ENCODE peak calls at places on chromosomes 4 and X, in eight cellular contexts. One of them, this sample, is unnamed.

GRCh38 chrX:2484721-2485459 is 15.9 kb downstream of the DHRSX start:
- DNase-seq in activated naive CD4-positive, alpha-beta T cell treated with anti-CD3 and anti-CD28 coated beads, Interleukin-2, amount 10 ng/mL, durations not matched to agents 7 days and 5 days: no peak
- DNase-seq in activated gamma-delta T cell treated with Interleukin-2 at 50 U/mL for 16 hours: no peak
- DNase-seq in SW480: no peak
- DNase-seq in nucleus accumbens: no peak
- DNase-seq in GM06990: no peak
- DNase-seq in RPMI8226: no peak
- DNase-seq in HuH-7.5: no peak
- DNase-seq in this sample: no peak

GRCh38 chr4:27148211-27148895 is 287.7 kb downstream of the STIM2 start:
- DNase-seq in nucleus accumbens: no peak
- DNase-seq in HuH-7.5: no peak
- DNase-seq in SW480: no peak
- DNase-seq in activated naive CD4-positive, alpha-beta T cell treated with anti-CD3 and anti-CD28 coated beads, Interleukin-2, amount 10 ng/mL, durations not matched to agents 7 days and 5 days: no peak
- DNase-seq in activated gamma-delta T cell treated with Interleukin-2 at 50 U/mL for 16 hours: no peak
- DNase-seq in GM06990: no peak
- DNase-seq in RPMI8226: no peak
- DNase-seq in this sample: no peak

GRCh38 chrX:40098264-40099045 is 697 bp upstream of the BCOR start:
- DNase-seq in activated gamma-delta T cell treated with Interleukin-2 at 50 U/mL for 16 hours: peak
- DNase-seq in GM06990: peak
- DNase-seq in RPMI8226: peak
- DNase-seq in nucleus accumbens: no peak
- DNase-seq in SW480: peak
- DNase-seq in activated naive CD4-positive, alpha-beta T cell treated with anti-CD3 and anti-CD28 coated beads, Interleukin-2, amount 10 ng/mL, durations not matched to agents 7 days and 5 days: peak
- DNase-seq in HuH-7.5: no peak
- DNase-seq in this sample: peak

GRCh38 chr4:74503580-74503979 is 58.6 kb downstream of the AREG start:
- DNase-seq in GM06990: no peak
- DNase-seq in RPMI8226: no peak
- DNase-seq in HuH-7.5: no peak
- DNase-seq in SW480: peak
- DNase-seq in activated gamma-delta T cell treated with Interleukin-2 at 50 U/mL for 16 hours: no peak
- DNase-seq in nucleus accumbens: no peak
- DNase-seq in activated naive CD4-positive, alpha-beta T cell treated with anti-CD3 and anti-CD28 coated beads, Interleukin-2, amount 10 ng/mL, durations not matched to agents 7 days and 5 days: no peak
- DNase-seq in this sample: peak

GRCh38 chr4:108881190-108881589 is 118.3 kb upstream of the ETNPPL start:
- DNase-seq in nucleus accumbens: no peak
- DNase-seq in GM06990: no peak
- DNase-seq in activated gamma-delta T cell treated with Interleukin-2 at 50 U/mL for 16 hours: no peak
- DNase-seq in activated naive CD4-positive, alpha-beta T cell treated with anti-CD3 and anti-CD28 coated beads, Interleukin-2, amount 10 ng/mL, durations not matched to agents 7 days and 5 days: no peak
- DNase-seq in HuH-7.5: no peak
- DNase-seq in SW480: no peak
- DNase-seq in RPMI8226: no peak
- DNase-seq in this sample: no peak

GRCh38 chr4:139794158-139794954 is 128.7 kb downstream of the MGST2 start:
- DNase-seq in activated gamma-delta T cell treated with Interleukin-2 at 50 U/mL for 16 hours: no peak
- DNase-seq in nucleus accumbens: no peak
- DNase-seq in HuH-7.5: no peak
- DNase-seq in GM06990: no peak
- DNase-seq in RPMI8226: no peak
- DNase-seq in activated naive CD4-positive, alpha-beta T cell treated with anti-CD3 and anti-CD28 coated beads, Interleukin-2, amount 10 ng/mL, durations not matched to agents 7 days and 5 days: no peak
- DNase-seq in SW480: no peak
- DNase-seq in this sample: no peak

GRCh38 chr4:83114576-83114975 is at the start of gene PLAC8:
- DNase-seq in nucleus accumbens: no peak
- DNase-seq in activated naive CD4-positive, alpha-beta T cell treated with anti-CD3 and anti-CD28 coated beads, Interleukin-2, amount 10 ng/mL, durations not matched to agents 7 days and 5 days: peak
- DNase-seq in activated gamma-delta T cell treated with Interleukin-2 at 50 U/mL for 16 hours: peak
- DNase-seq in SW480: no peak
- DNase-seq in RPMI8226: peak
- DNase-seq in HuH-7.5: no peak
- DNase-seq in GM06990: peak
- DNase-seq in this sample: peak

GRCh38 chrX:153312041-153312440 is 9.5 kb downstream of the PNMA6F start:
- DNase-seq in nucleus accumbens: no peak
- DNase-seq in activated naive CD4-positive, alpha-beta T cell treated with anti-CD3 and anti-CD28 coated beads, Interleukin-2, amount 10 ng/mL, durations not matched to agents 7 days and 5 days: no peak
- DNase-seq in HuH-7.5: no peak
- DNase-seq in RPMI8226: no peak
- DNase-seq in activated gamma-delta T cell treated with Interleukin-2 at 50 U/mL for 16 hours: no peak
- DNase-seq in SW480: no peak
- DNase-seq in GM06990: no peak
- DNase-seq in this sample: no peak

GRCh38 chrX:48468247-48468671 is 1.8 kb downstream of the SLC38A5 start:
- DNase-seq in HuH-7.5: no peak
- DNase-seq in activated gamma-delta T cell treated with Interleukin-2 at 50 U/mL for 16 hours: peak
- DNase-seq in activated naive CD4-positive, alpha-beta T cell treated with anti-CD3 and anti-CD28 coated beads, Interleukin-2, amount 10 ng/mL, durations not matched to agents 7 days and 5 days: peak
- DNase-seq in GM06990: peak
- DNase-seq in nucleus accumbens: no peak
- DNase-seq in SW480: no peak
- DNase-seq in RPMI8226: peak
- DNase-seq in this sample: peak

GRCh38 chr4:64251779-64252178 is 157.5 kb downstream of the TECRL start:
- DNase-seq in activated naive CD4-positive, alpha-beta T cell treated with anti-CD3 and anti-CD28 coated beads, Interleukin-2, amount 10 ng/mL, durations not matched to agents 7 days and 5 days: no peak
- DNase-seq in HuH-7.5: no peak
- DNase-seq in RPMI8226: no peak
- DNase-seq in SW480: no peak
- DNase-seq in GM06990: no peak
- DNase-seq in activated gamma-delta T cell treated with Interleukin-2 at 50 U/mL for 16 hours: no peak
- DNase-seq in nucleus accumbens: no peak
- DNase-seq in this sample: no peak

GRCh38 chrX:153827903-153828302 is 2.4 kb downstream of the PDZD4 start:
- DNase-seq in activated gamma-delta T cell treated with Interleukin-2 at 50 U/mL for 16 hours: no peak
- DNase-seq in activated naive CD4-positive, alpha-beta T cell treated with anti-CD3 and anti-CD28 coated beads, Interleukin-2, amount 10 ng/mL, durations not matched to agents 7 days and 5 days: no peak
- DNase-seq in nucleus accumbens: no peak
- DNase-seq in RPMI8226: no peak
- DNase-seq in SW480: no peak
- DNase-seq in HuH-7.5: no peak
- DNase-seq in GM06990: no peak
- DNase-seq in this sample: no peak